ENCODE peak calls at places on chromosome X, in eight cellular contexts. S is lung, U is IMR-90, V is AG10803, T is left ventricle myocardium inferior, Q is Calu3, G is endothelial cell of umbilical vein, I is hepatocyte. X is an unnamed sample.

GRCh38 chrX:10414872-10415703 is 205.3 kb downstream of the MID1 start:
- DNase-seq in S (no peak), U (peak), V (peak), T (no peak), Q (no peak), G (no peak), I (no peak), X (no peak)

GRCh38 chrX:42519666-42520231 is 258.2 kb downstream of the PPP1R2C start:
- DNase-seq in S (no peak), U (peak), V (peak), T (no peak), Q (peak), G (peak), I (peak), X (peak)

GRCh38 chrX:38754102-38754790 is 47.0 kb upstream of the MID1IP1 start:
- DNase-seq in S (no peak), U (peak), V (peak), T (no peak), Q (peak), G (peak), I (peak), X (peak)

GRCh38 chrX:133608406-133608805 is 193.1 kb upstream of the GPC4 start:
- DNase-seq in S (no peak), U (peak), V (peak), T (no peak), Q (no peak), G (no peak), I (no peak), X (no peak)

GRCh38 chrX:108361316-108361715 is 76.9 kb downstream of the COL4A6 start:
- DNase-seq in S (no peak), U (peak), V (no peak), T (no peak), Q (no peak), G (no peak), I (no peak), X (no peak)

GRCh38 chrX:23855569-23855968 is 52.2 kb downstream of the APOO start:
- DNase-seq in S (no peak), U (no peak), V (no peak), T (no peak), Q (no peak), G (no peak), I (peak), X (no peak)

GRCh38 chrX:54825716-54826428 is 18.3 kb downstream of the MAGED2 start:
- DNase-seq in S (no peak), U (peak), V (no peak), T (no peak), Q (no peak), G (no peak), I (no peak), X (no peak)

GRCh38 chrX:10235851-10236250 is 79.1 kb downstream of the CLCN4 start:
- DNase-seq in S (no peak), U (peak), V (peak), T (no peak), Q (no peak), G (no peak), I (no peak), X (no peak)

GRCh38 chrX:45479835-45480422 is 279.3 kb upstream of the DIPK2B start:
- DNase-seq in S (no peak), U (peak), V (peak), T (no peak), Q (peak), G (peak), I (peak), X (peak)

GRCh38 chrX:107629533-107629909 is 1.2 kb downstream of the PRPS1 start:
- DNase-seq in S (no peak), U (peak), V (peak), T (no peak), Q (peak), G (peak), I (peak), X (peak)

GRCh38 chrX:42821803-42822443 is 44.0 kb upstream of the PPP1R2C start:
- DNase-seq in S (no peak), U (no peak), V (no peak), T (peak), Q (no peak), G (no peak), I (no peak), X (no peak)

GRCh38 chrX:135737361-135738071 is 24.1 kb downstream of the CT45A1 start:
- DNase-seq in S (no peak), U (peak), V (no peak), T (no peak), Q (no peak), G (no peak), I (no peak), X (no peak)

GRCh38 chrX:19791562-19791961 is 95.8 kb downstream of the SH3KBP1 start:
- DNase-seq in S (no peak), U (peak), V (peak), T (no peak), Q (no peak), G (no peak), I (no peak), X (peak)

GRCh38 chrX:69145714-69146113 is 19.5 kb downstream of the PJA1 start:
- DNase-seq in S (no peak), U (no peak), V (no peak), T (no peak), Q (no peak), G (no peak), I (no peak), X (no peak)

GRCh38 chrX:96770315-96770714 is 85.7 kb downstream of the DIAPH2 start:
- DNase-seq in S (no peak), U (peak), V (peak), T (no peak), Q (no peak), G (peak), I (peak), X (peak)

GRCh38 chrX:74535211-74535621 is 79.2 kb downstream of the RLIM start:
- DNase-seq in S (no peak), U (peak), V (peak), T (no peak), Q (no peak), G (no peak), I (peak), X (peak)

GRCh38 chrX:66015152-66015827 is 24.6 kb downstream of the VSIG4 start:
- DNase-seq in S (no peak), U (no peak), V (no peak), T (peak), Q (no peak), G (no peak), I (no peak), X (no peak)

GRCh38 chrX:66677430-66677829 is 38.6 kb upstream of the EDA2R start:
- DNase-seq in S (no peak), U (peak), V (no peak), T (no peak), Q (no peak), G (peak), I (no peak), X (no peak)

GRCh38 chrX:153670748-153671588 is 2.6 kb downstream of the PNCK start:
- DNase-seq in S (no peak), U (no peak), V (no peak), T (no peak), Q (no peak), G (no peak), I (no peak), X (no peak)

GRCh38 chrX:153671589-153672530 is 1.8 kb downstream of the PNCK start:
- DNase-seq in S (no peak), U (no peak), V (no peak), T (no peak), Q (no peak), G (no peak), I (no peak), X (no peak)

GRCh38 chrX:153674219-153674851 is 722 bp upstream of the PNCK start:
- DNase-seq in S (no peak), U (no peak), V (no peak), T (no peak), Q (no peak), G (no peak), I (no peak), X (no peak)

GRCh38 chrX:153672531-153673397 is 849 bp downstream of the PNCK start:
- DNase-seq in S (no peak), U (no peak), V (no peak), T (no peak), Q (no peak), G (no peak), I (no peak), X (no peak)

DNA sequence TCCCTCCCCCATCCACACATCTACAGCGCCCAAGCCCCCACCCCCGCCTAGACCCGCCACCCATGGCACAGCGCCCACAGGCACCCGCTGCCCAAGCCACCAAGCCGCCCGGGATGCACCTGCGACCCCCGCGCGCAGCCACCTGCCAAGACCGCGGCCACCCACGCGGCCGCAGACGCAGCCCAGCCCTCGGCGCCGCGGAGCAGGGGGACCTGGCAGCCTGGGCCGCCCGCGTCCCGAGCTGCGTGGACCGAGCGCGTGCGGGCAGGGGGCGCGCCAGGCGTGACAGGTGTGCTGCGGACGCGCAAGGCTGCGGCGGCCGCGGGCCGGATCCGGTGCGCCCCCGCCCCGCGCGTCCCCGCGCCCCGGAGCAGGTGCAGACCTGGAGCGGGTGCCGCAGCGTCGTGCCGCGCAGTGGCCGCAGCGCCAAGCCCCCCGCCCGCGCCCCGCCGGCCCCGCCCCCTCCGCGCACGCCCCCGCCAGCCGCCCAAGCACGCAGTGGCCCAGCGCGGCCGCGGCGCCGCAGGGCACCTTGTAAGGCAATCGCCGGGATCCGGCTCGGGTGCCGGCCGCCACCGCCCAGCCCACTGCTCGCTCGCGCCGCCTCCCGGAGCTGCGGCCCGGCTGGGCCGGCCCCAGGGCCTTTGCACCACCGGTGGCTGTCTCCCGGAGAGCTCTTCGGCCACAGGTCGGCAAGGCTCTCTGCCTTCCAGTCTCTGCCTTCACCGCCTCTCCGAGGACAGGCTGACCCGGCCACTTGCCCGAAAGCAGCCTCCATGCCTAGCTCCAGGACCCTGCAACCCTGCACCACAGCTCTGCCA is at the start of gene PNCK:
- DNase-seq in S (no peak), U (no peak), V (no peak), T (no peak), Q (no peak), G (no peak), I (no peak), X (no peak)
- TF ChIP-seq CTCF in S (no peak), U (no peak), V (no peak), T (no peak), Q (no peak), G (no peak), I (no peak), X (no peak)

DNA sequence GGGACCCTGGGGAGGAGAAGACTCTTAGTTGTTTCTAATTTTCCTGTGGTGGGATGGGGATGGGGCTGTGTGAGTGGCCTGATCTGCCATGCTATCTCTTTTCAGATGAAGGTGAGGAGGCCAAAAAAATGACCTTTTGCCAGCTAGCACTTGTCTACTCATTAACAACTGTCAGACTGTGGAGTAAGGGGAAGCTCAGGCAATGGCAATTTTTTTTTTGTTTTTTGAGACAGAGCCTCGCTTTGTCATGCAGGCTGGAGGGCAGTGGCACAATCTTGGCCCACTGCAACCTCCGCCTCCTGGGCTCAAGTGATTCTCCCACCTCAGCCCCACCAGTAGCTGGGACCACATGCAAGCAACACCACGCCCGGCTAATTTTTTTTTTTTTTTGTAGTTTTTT is 23.0 kb downstream of the BCORL1 start:
- DNase-seq in S (no peak), U (no peak), V (no peak), T (no peak), Q (no peak), G (no peak), I (no peak), X (no peak)
- TF ChIP-seq CTCF in S (no peak), U (no peak), V (no peak), T (no peak), Q (no peak), G (no peak), I (no peak), X (no peak)

GRCh38 chrX:154980330-154981115 is 42.0 kb downstream of the F8 start:
- DNase-seq in S (peak), U (peak), V (peak), T (peak), Q (peak), G (peak), I (peak), X (peak)
- TF ChIP-seq CTCF in S (peak), U (peak), V (peak), T (peak), Q (peak), G (peak), I (peak), X (peak)

GRCh38 chrX:119602701-119603255 is 3.4 kb downstream of the NKRF start:
- DNase-seq in S (no peak), U (no peak), V (no peak), T (no peak), Q (no peak), G (no peak), I (no peak), X (no peak)

GRCh38 chrX:119606508-119607389 is 525 bp upstream of the NKRF start:
- DNase-seq in S (no peak), U (peak), V (peak), T (no peak), Q (no peak), G (no peak), I (no peak), X (no peak)

GRCh38 chrX:119604778-119605177 is 1.4 kb downstream of the NKRF start:
- DNase-seq in S (no peak), U (no peak), V (no peak), T (no peak), Q (no peak), G (peak), I (no peak), X (no peak)

GRCh38 chrX:119605739-119606507 is at the start of gene NKRF:
- DNase-seq in S (peak), U (peak), V (peak), T (peak), Q (peak), G (peak), I (peak), X (peak)

GRCh38 chrX:119605398-119605738 is 856 bp downstream of the NKRF start:
- DNase-seq in S (no peak), U (no peak), V (no peak), T (no peak), Q (peak), G (peak), I (peak), X (peak)
- TF ChIP-seq CTCF in S (no peak), U (no peak), V (no peak), T (no peak), Q (no peak), G (no peak), I (no peak), X (no peak)

GRCh38 chrX:49073641-49074575 is at the start of gene PRAF2:
- DNase-seq in S (peak), U (peak), V (peak), T (peak), Q (peak), G (peak), I (peak), X (peak)
- TF ChIP-seq CTCF in S (no peak), U (no peak), V (no peak), T (peak), Q (no peak), G (no peak), I (no peak), X (no peak)

GRCh38 chrX:101408530-101408836 is 461 bp downstream of the HNRNPH2 start:
- DNase-seq in S (no peak), U (no peak), V (no peak), T (no peak), Q (no peak), G (no peak), I (no peak), X (no peak)
- TF ChIP-seq CTCF in S (no peak), U (peak), V (no peak), T (no peak), Q (no peak), G (no peak), I (no peak), X (no peak)

DNA sequence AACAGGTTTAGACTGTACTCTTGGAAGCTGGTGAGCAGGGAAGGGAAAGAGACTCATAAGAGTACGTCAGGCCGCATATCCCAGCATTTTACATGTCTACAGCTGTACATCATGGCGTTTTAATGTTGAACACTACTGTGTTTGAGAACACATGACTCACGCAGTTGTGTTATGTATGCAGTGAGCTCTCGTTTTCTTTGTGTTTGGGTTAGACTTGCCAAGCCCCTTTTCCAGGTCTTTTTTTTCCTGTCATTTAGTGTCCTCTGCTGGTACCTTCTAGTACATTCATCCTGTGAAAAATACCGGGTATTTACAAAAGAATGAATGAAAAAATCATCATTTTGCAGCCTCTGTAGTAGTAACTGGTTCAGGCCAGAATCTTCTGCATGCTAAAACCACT is 35.3 kb downstream of the SMS start:
- DNase-seq in S (no peak), U (peak), V (peak), T (no peak), Q (no peak), G (peak), I (peak), X (no peak)
- TF ChIP-seq CTCF in S (no peak), U (peak), V (peak), T (peak), Q (no peak), G (peak), I (peak), X (no peak)

DNA sequence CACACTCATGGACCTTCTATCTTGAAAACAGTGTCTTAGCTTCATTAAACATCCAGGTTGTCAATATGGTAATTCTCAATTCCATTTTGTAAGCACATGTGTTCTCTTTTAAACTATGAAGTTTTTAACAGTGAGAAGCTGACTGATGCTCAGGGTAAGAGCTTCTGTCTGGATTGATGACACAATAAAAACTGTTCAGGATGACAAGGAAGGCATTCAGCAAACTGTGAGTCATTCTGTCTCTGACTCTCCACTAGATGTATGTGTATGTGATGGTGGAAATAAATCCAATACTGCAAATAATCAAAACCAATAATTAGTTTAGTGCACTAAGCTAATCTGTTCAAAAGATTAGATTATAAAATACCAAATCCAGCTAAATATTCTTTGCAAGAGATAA is 115.3 kb upstream of the ARX start:
- DNase-seq in S (no peak), U (peak), V (no peak), T (no peak), Q (no peak), G (no peak), I (no peak), X (peak)
- TF ChIP-seq CTCF in S (no peak), U (no peak), V (no peak), T (no peak), Q (no peak), G (no peak), I (no peak), X (no peak)

GRCh38 chrX:85851418-85851817 is 195.9 kb downstream of the CHM start:
- DNase-seq in S (peak), U (peak), V (no peak), T (no peak), Q (peak), G (peak), I (peak), X (peak)
- TF ChIP-seq CTCF in S (peak), U (peak), V (peak), T (peak), Q (peak), G (no peak), I (peak), X (peak)

GRCh38 chrX:138191998-138192397 is 519.5 kb downstream of the FGF13 start:
- DNase-seq in S (no peak), U (peak), V (peak), T (no peak), Q (peak), G (no peak), I (peak), X (no peak)
- TF ChIP-seq CTCF in S (no peak), U (peak), V (peak), T (peak), Q (no peak), G (no peak), I (peak), X (no peak)

X was measured in RWPE1.